ENCODE peak calls at places on chromosomes 1 and 21, in six cellular contexts. A is ascending aorta, N is neural progenitor cell, S is H7, Z is AG04450, J is transverse colon. V is an unnamed sample. For H3K27me3, the result is how much of the 10 kb centered on the place peaks cover.

GRCh38 chr1:5354681-5355080 is 637.5 kb downstream of the NPHP4 start:
- DNase-seq in A (no peak), N (no peak), S (no peak), Z (no peak), J (no peak), V (no peak)

GRCh38 chr21:44987301-44987885 is 47.6 kb downstream of the SLX9 start:
- DNase-seq in A (no peak), N (no peak), S (no peak), Z (no peak), J (no peak), V (no peak)

GRCh38 chr1:201411292-201411691 is 10.2 kb downstream of the TNNI1 start:
- DNase-seq in A (no peak), N (no peak), S (no peak), Z (no peak), J (no peak), V (no peak)

GRCh38 chr1:12005488-12006166 is 13.7 kb upstream of the MIIP start:
- DNase-seq in A (no peak), N (no peak), S (no peak), Z (no peak), J (no peak), V (peak)

GRCh38 chr1:168301664-168302320 is 21.1 kb downstream of the TBX19 start:
- DNase-seq in A (no peak), N (no peak), S (no peak), Z (no peak), J (no peak), V (no peak)

GRCh38 chr1:193283026-193283425 is 96.6 kb upstream of the B3GALT2 start:
- DNase-seq in A (no peak), N (no peak), S (peak), Z (no peak), J (no peak), V (no peak)

GRCh38 chr1:224644553-224645154 is 28.5 kb downstream of the CNIH3 start:
- DNase-seq in A (no peak), N (peak), S (peak), Z (no peak), J (peak), V (peak)

GRCh38 chr1:95086949-95087533 is 14.3 kb upstream of the ALG14 start:
- DNase-seq in A (peak), N (no peak), S (peak), Z (peak), J (no peak), V (no peak)

GRCh38 chr1:30345525-30346145 is 377.8 kb downstream of the MATN1 start:
- DNase-seq in A (no peak), N (no peak), S (no peak), Z (no peak), J (no peak), V (no peak)

GRCh38 chr1:44347280-44347679 is 7.8 kb downstream of the ERI3 start:
- DNase-seq in A (peak), N (no peak), S (no peak), Z (no peak), J (no peak), V (no peak)

GRCh38 chr1:58391056-58391455 is 155.5 kb downstream of the OMA1 start:
- DNase-seq in A (no peak), N (no peak), S (no peak), Z (no peak), J (no peak), V (no peak)

GRCh38 chr1:116514708-116515525 is 55.9 kb downstream of the CD58 start:
- DNase-seq in A (no peak), N (no peak), S (no peak), Z (no peak), J (no peak), V (no peak)

GRCh38 chr1:102858695-102859094 is 249.6 kb downstream of the COL11A1 start:
- DNase-seq in A (no peak), N (no peak), S (no peak), Z (no peak), J (no peak), V (no peak)

DNA sequence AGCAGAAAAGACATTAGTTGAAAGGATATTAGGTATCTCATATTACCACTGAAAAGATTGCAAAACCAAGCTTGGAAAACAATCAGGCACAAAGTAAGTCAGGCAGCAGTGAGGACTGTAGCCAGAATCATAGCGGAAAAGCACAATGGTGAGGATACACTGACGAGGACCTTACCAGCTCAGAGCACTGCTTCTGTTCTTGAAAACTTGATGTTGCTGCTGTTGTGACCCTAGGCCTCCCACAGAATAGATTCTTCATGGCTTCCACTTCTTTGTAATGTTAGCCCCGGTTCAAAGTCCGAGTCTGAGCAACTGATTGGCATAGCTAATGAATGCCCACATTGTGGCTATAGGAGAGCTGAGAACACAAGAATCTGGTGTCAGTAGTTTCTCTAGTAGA is 45.2 kb upstream of the LRRC8C start:
- DNase-seq in A (no peak), N (no peak), S (no peak), Z (no peak), J (no peak), V (no peak)
- H3K27me3 ChIP-seq in A (under half), N (under half), S (under half), Z (under half), J (under half), V (under half)

DNA sequence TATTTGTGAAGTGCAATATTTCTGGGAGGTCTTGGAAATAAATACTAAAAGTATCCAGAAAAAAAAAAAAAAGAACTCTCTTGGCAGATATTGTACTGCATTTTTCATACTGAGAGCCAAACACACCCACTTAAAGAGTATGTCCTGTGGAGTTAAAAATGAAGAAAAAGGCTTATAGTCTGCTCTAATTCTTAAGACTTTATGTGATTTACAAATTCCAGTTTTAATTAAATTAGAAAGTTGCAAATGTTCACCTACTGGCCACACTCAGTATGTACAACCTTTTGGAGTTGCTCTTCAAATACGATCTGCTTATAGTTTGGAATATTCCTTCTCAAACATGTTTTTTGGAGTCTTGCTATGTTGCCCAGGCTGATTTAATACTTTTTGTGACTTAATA is 107.6 kb downstream of the LEPR start:
- DNase-seq in A (no peak), N (no peak), S (no peak), Z (no peak), J (no peak), V (no peak)
- H3K4me3 ChIP-seq in A (no peak), N (no peak), S (no peak), Z (no peak), J (no peak), V (no peak)

GRCh38 chr21:39094087-39094785 is 89.0 kb downstream of the PSMG1 start:
- DNase-seq in A (no peak), N (no peak), S (no peak), Z (no peak), J (no peak), V (no peak)

GRCh38 chr21:39097335-39097861 is 85.9 kb downstream of the PSMG1 start:
- DNase-seq in A (no peak), N (no peak), S (no peak), Z (no peak), J (no peak), V (no peak)

GRCh38 chr21:39096754-39097153 is 86.5 kb downstream of the PSMG1 start:
- DNase-seq in A (no peak), N (peak), S (peak), Z (no peak), J (no peak), V (peak)

GRCh38 chr21:39094847-39095525 is 88.3 kb downstream of the PSMG1 start:
- DNase-seq in A (no peak), N (no peak), S (no peak), Z (peak), J (no peak), V (no peak)

GRCh38 chr21:39095681-39096080 is 87.6 kb downstream of the PSMG1 start:
- DNase-seq in A (no peak), N (no peak), S (no peak), Z (no peak), J (no peak), V (no peak)
- H3K27me3 ChIP-seq in A (under half), N (under half), S (under half), Z (under half), J (under half), V (under half)

GRCh38 chr1:8873506-8874229 is 4.8 kb downstream of the ENO1 start:
- DNase-seq in A (peak), N (peak), S (peak), Z (peak), J (peak), V (no peak)

GRCh38 chr1:8876099-8876496 is 2.4 kb downstream of the ENO1 start:
- DNase-seq in A (no peak), N (no peak), S (no peak), Z (no peak), J (no peak), V (no peak)

GRCh38 chr1:8875216-8875861 is 3.1 kb downstream of the ENO1 start:
- DNase-seq in A (no peak), N (no peak), S (no peak), Z (no peak), J (no peak), V (no peak)

GRCh38 chr1:8873001-8873400 is 5.5 kb downstream of the ENO1 start:
- DNase-seq in A (no peak), N (no peak), S (no peak), Z (no peak), J (no peak), V (no peak)

GRCh38 chr1:8874230-8875201 is 4.0 kb downstream of the ENO1 start:
- DNase-seq in A (no peak), N (no peak), S (no peak), Z (no peak), J (no peak), V (no peak)
- H3K4me3 ChIP-seq in A (no peak), N (peak), S (no peak), Z (peak), J (no peak), V (no peak)

GRCh38 chr1:96804649-96805048 is 83.1 kb downstream of the PTBP2 start:
- DNase-seq in A (no peak), N (no peak), S (peak), Z (no peak), J (no peak), V (no peak)
- H3K27me3 ChIP-seq in A (under half), N (under half), S (under half), Z (under half), J (under half), V (under half)